ENCODE peak calls at places on chromosomes 5 and 9, in five cellular contexts. One of them, this sample, is unnamed.

GRCh38 chr9:93058357-93059096 is at the start of gene SUSD3:
- DNase-seq in HCT116: peak; percentile 39
- DNase-seq in lung: peak; percentile 63
- DNase-seq in amniotic stem cell: no peak
- DNase-seq in GF-D8: peak; percentile 20
- DNase-seq in this sample: no peak

GRCh38 chr5:88923623-88924619 is 40.9 kb upstream of the MEF2C start:
- DNase-seq in GF-D8: no peak
- DNase-seq in amniotic stem cell: no peak
- DNase-seq in HCT116: no peak
- DNase-seq in lung: no peak
- DNase-seq in this sample: no peak

GRCh38 chr5:91092859-91093843 is 290.0 kb downstream of the ARRDC3 start:
- DNase-seq in lung: no peak
- DNase-seq in amniotic stem cell: no peak
- DNase-seq in GF-D8: no peak
- DNase-seq in HCT116: no peak
- DNase-seq in this sample: no peak

GRCh38 chr9:118459832-118460425 is 755.7 kb downstream of the TLR4 start:
- DNase-seq in GF-D8: no peak
- DNase-seq in lung: no peak
- DNase-seq in amniotic stem cell: no peak
- DNase-seq in HCT116: no peak
- DNase-seq in this sample: no peak

GRCh38 chr5:134127376-134127861 is 12.9 kb downstream of the TCF7 start:
- DNase-seq in HCT116: no peak
- DNase-seq in lung: no peak
- DNase-seq in amniotic stem cell: no peak
- DNase-seq in GF-D8: no peak
- DNase-seq in this sample: no peak

GRCh38 chr5:133369161-133369783 is 243.1 kb downstream of the FSTL4 start:
- DNase-seq in HCT116: no peak
- DNase-seq in amniotic stem cell: no peak
- DNase-seq in GF-D8: no peak
- DNase-seq in lung: no peak
- DNase-seq in this sample: no peak

GRCh38 chr9:83959061-83959460 is 21.0 kb downstream of the HNRNPK start:
- DNase-seq in HCT116: no peak
- DNase-seq in GF-D8: no peak
- DNase-seq in lung: no peak
- DNase-seq in amniotic stem cell: peak; percentile 59
- DNase-seq in this sample: peak; percentile 82

GRCh38 chr9:83239787-83240186 is 176.8 kb upstream of the RASEF start:
- DNase-seq in lung: no peak
- DNase-seq in HCT116: no peak
- DNase-seq in amniotic stem cell: no peak
- DNase-seq in GF-D8: peak; percentile 6
- DNase-seq in this sample: no peak

GRCh38 chr9:87793292-87793691 is 67.4 kb downstream of the CTSL start:
- DNase-seq in HCT116: no peak
- DNase-seq in GF-D8: peak; percentile 52
- DNase-seq in amniotic stem cell: peak; percentile 38
- DNase-seq in lung: no peak
- DNase-seq in this sample: no peak

GRCh38 chr5:6373081-6373846 is 5.1 kb downstream of the MED10 start:
- DNase-seq in HCT116: no peak
- DNase-seq in amniotic stem cell: no peak
- DNase-seq in GF-D8: no peak
- DNase-seq in lung: no peak
- DNase-seq in this sample: no peak

GRCh38 chr5:143331956-143332355 is 71.5 kb downstream of the NR3C1 start:
- DNase-seq in HCT116: no peak
- DNase-seq in GF-D8: no peak
- DNase-seq in lung: no peak
- DNase-seq in amniotic stem cell: no peak
- DNase-seq in this sample: no peak

GRCh38 chr9:91664669-91665068 is 241.0 kb upstream of the NFIL3 start:
- DNase-seq in HCT116: no peak
- DNase-seq in lung: no peak
- DNase-seq in amniotic stem cell: no peak
- DNase-seq in GF-D8: no peak
- DNase-seq in this sample: no peak

GRCh38 chr9:108562176-108562575 is 293.6 kb downstream of the ACTL7B start:
- DNase-seq in HCT116: no peak
- DNase-seq in amniotic stem cell: no peak
- DNase-seq in GF-D8: no peak
- DNase-seq in lung: no peak
- DNase-seq in this sample: no peak

GRCh38 chr5:178732281-178732680 is 1.8 kb upstream of the ZNF354A start:
- DNase-seq in lung: no peak
- DNase-seq in amniotic stem cell: no peak
- DNase-seq in GF-D8: no peak
- DNase-seq in HCT116: no peak
- DNase-seq in this sample: no peak

GRCh38 chr5:180632768-180633167 is 16.6 kb downstream of the FLT4 start:
- DNase-seq in HCT116: no peak
- DNase-seq in GF-D8: no peak
- DNase-seq in lung: no peak
- DNase-seq in amniotic stem cell: no peak
- DNase-seq in this sample: no peak

GRCh38 chr5:112419050-112419595 is at the start of gene EPB41L4A:
- DNase-seq in GF-D8: no peak
- DNase-seq in amniotic stem cell: no peak
- DNase-seq in lung: no peak
- DNase-seq in HCT116: no peak
- DNase-seq in this sample: no peak

GRCh38 chr5:10538789-10539684 is 24.8 kb upstream of the ANKRD33B start:
- DNase-seq in GF-D8: no peak
- DNase-seq in HCT116: no peak
- DNase-seq in lung: no peak
- DNase-seq in amniotic stem cell: no peak
- DNase-seq in this sample: no peak

GRCh38 chr9:101443358-101443757 is 7.8 kb upstream of the ALDOB start:
- DNase-seq in amniotic stem cell: no peak
- DNase-seq in lung: no peak
- DNase-seq in HCT116: no peak
- DNase-seq in GF-D8: no peak
- DNase-seq in this sample: no peak

This sample was measured in smooth muscle cell of the brain vasculature.